ENCODE peak calls at places on chromosomes 7 and 10, in seven cellular contexts. A is coronary artery, N is esophagus squamous epithelium, F is left ventricle myocardium inferior, S is body of pancreas, L is prostate gland, P is upper lobe of right lung. Z is an unnamed sample.
A peak's percentile ranks its signal among the peaks of the same experiment; 100 is the strongest.

GRCh38 chr10:72044417-72045041 is 43.8 kb downstream of the SPOCK2 start:
- DNase-seq in N (no peak), L (peak; percentile 57), F (peak; percentile 42), P (no peak), S (peak; percentile 40), A (no peak), Z (peak; percentile 68)

GRCh38 chr7:141418087-141418486 is 133.1 kb upstream of the AGK start:
- DNase-seq in A (no peak), F (no peak), L (no peak), P (no peak), N (no peak), S (no peak), Z (no peak)

GRCh38 chr10:77649333-77650331 is 12.0 kb upstream of the KCNMA1 start:
- DNase-seq in P (no peak), A (peak; percentile 60), N (no peak), L (no peak), F (no peak), S (no peak), Z (no peak)

GRCh38 chr10:124509836-124510535 is 48.4 kb downstream of the LHPP start:
- DNase-seq in L (no peak), F (no peak), S (no peak), N (no peak), A (no peak), P (no peak), Z (no peak)

GRCh38 chr10:98460837-98461499 is 14.2 kb upstream of the HPS1 start:
- DNase-seq in F (no peak), L (no peak), N (no peak), A (no peak), P (no peak), S (peak; percentile 92), Z (peak; percentile 23)

GRCh38 chr7:43538404-43538771 is 44.5 kb upstream of the STK17A start:
- DNase-seq in P (no peak), A (no peak), S (no peak), N (no peak), L (no peak), F (no peak), Z (no peak)

GRCh38 chr10:125085281-125085680 is 75.1 kb downstream of the CTBP2 start:
- DNase-seq in A (no peak), F (no peak), L (no peak), P (peak; percentile 18), N (no peak), S (no peak), Z (no peak)

GRCh38 chr7:34207810-34208209 is 302.5 kb downstream of the BMPER start:
- DNase-seq in F (no peak), N (no peak), L (no peak), P (no peak), S (no peak), A (no peak), Z (no peak)

GRCh38 chr7:31782411-31782991 is 95.5 kb downstream of the PPP1R17 start:
- DNase-seq in F (no peak), P (no peak), N (no peak), L (no peak), A (no peak), S (peak; percentile 36), Z (no peak)

GRCh38 chr10:46282460-46283216 is 4.2 kb upstream of the ANTXRL start:
- DNase-seq in A (peak; percentile 90), P (peak; percentile 90), L (peak; percentile 80), S (peak; percentile 84), F (peak; percentile 85), N (no peak), Z (peak; percentile 35)

GRCh38 chr7:125445901-125446300 is 516.3 kb upstream of the POT1 start:
- DNase-seq in S (no peak), N (no peak), F (no peak), A (no peak), L (no peak), P (no peak), Z (no peak)

GRCh38 chr10:119595134-119595714 is 1.5 kb downstream of the TIAL1 start:
- DNase-seq in S (no peak), P (no peak), A (no peak), F (no peak), N (no peak), L (no peak), Z (no peak)

GRCh38 chr7:27188666-27189559 is 3.9 kb upstream of the HOXA11 start:
- DNase-seq in L (peak; percentile 71), S (no peak), A (peak; percentile 67), F (no peak), N (no peak), P (peak; percentile 67), Z (peak; percentile 78)

GRCh38 chr7:141511370-141512335 is 39.6 kb upstream of the AGK start:
- DNase-seq in F (no peak), A (no peak), P (peak; percentile 64), L (peak; percentile 11), S (peak; percentile 24), N (no peak), Z (no peak)

GRCh38 chr10:96236090-96236478 is 35.3 kb downstream of the BLNK start:
- DNase-seq in N (no peak), P (no peak), L (no peak), A (no peak), S (no peak), F (no peak), Z (no peak)

DNA sequence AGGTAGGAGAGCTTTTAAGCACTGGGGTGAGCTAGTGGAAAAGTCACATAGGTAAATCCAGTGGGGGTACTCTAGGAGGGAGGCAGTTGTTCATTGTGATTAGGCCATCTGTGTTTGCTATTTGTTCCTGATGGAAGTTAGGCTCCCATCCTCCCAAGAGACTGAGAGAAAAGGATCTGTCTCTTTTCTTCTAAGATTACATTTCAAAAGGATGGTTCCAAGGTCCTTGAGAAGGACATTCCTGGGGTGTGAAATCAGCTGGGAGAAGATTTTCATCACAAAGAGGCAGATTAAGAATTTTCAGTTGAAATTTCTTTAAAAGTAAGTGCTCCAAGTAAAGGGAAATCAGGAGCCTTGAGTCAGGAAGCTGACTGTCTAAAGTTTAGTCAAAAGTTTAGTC is 210.8 kb upstream of the CSTF2T start:
- DNase-seq in N (no peak), P (no peak), L (no peak), F (no peak), A (no peak), S (no peak), Z (no peak)
- H3K4me3 ChIP-seq in N (no peak overlapping the region), P (no peak overlapping the region), L (no peak overlapping the region), F (no peak overlapping the region), A (no peak overlapping the region), S (no peak overlapping the region), Z (no peak overlapping the region)

DNA sequence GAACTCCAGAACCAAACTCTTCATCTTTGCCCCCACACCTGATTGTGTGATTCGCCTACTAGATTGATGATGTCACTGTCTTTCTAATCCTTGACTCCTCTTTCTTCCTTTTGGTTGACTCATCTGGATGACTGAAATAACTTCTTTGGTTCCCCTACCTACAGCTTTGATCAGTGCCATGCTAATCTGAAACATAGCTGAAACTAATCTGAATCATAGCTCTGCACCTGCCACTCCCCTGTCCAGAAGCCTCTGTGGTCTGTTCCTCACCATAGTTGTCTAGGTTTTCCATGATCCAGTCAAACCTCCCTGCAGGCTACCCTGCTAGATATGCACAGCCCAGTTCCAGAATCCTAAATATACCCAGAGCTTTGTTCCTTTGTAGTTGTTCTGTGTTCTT is 51.9 kb downstream of the ZNF365 start:
- DNase-seq in L (no peak), P (no peak), S (no peak), N (no peak), A (no peak), F (no peak), Z (no peak)
- H3K27ac ChIP-seq in L (no peak overlapping the region), P (no peak overlapping the region), S (no peak overlapping the region), N (no peak overlapping the region), A (no peak overlapping the region), F (no peak overlapping the region), Z (no peak overlapping the region)

GRCh38 chr7:99385564-99385963 is 11.0 kb downstream of the ARPC1B start:
- DNase-seq in N (no peak), A (no peak), L (no peak), F (no peak), S (no peak), P (no peak), Z (no peak)

GRCh38 chr7:99384523-99384922 is 10.0 kb downstream of the ARPC1B start:
- DNase-seq in L (no peak), N (no peak), P (no peak), A (no peak), F (no peak), S (no peak), Z (no peak)

GRCh38 chr7:99383791-99384370 is 9.4 kb downstream of the ARPC1B start:
- DNase-seq in N (no peak), L (no peak), F (no peak), P (no peak), A (no peak), S (no peak), Z (no peak)

GRCh38 chr7:99387912-99388311 is 13.4 kb downstream of the ARPC1B start:
- DNase-seq in S (no peak), L (no peak), P (no peak), A (no peak), F (no peak), N (no peak), Z (no peak)

DNA sequence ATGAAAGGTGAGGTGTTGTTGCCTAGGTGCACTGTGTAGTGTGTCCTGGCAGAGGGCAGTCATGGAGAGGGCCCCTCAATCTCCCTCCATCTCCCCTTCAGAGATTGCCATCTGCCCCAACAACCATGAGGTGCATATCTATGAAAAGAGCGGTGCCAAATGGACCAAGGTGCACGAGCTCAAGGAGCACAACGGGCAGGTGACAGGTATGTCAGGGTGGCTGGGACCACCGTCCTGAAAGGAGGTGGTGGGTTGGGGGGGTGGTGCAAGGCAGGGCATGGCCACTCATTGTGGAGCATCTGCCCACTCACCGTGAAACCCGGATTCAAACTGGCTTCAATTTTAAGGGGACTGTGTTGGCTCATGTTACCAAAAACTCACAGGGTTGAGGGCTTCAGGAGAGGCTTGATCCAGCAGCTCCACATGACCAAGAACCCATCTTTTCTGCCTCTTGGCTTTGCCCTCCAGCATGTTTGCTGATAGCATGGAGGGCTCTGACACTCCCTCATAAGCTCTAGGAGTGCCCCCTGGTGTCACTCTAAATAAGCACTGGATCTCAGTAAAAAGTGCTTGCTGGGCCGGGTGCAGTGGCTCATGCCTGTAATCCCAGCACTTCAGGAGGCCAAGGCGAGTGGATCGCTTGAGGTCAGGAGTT is 12.2 kb downstream of the ARPC1B start:
- DNase-seq in N (no peak), L (no peak), A (no peak), F (no peak), S (no peak), P (no peak), Z (no peak)
- TF ChIP-seq CTCF in N (peak; percentile 20), L (no peak), A (no peak), F (peak; percentile 32), S (peak; percentile 19), P (no peak), Z (no peak)

GRCh38 chr10:120742373-120742772 is 108.8 kb upstream of the WDR11 start:
- DNase-seq in L (no peak), P (no peak), N (no peak), S (no peak), A (no peak), F (no peak), Z (no peak)

GRCh38 chr10:120741415-120741814 is 109.7 kb upstream of the WDR11 start:
- DNase-seq in P (no peak), S (no peak), A (no peak), N (no peak), L (peak; percentile 5), F (no peak), Z (no peak)

GRCh38 chr10:120749032-120749431 is 102.1 kb upstream of the WDR11 start:
- DNase-seq in N (no peak), F (no peak), L (no peak), P (no peak), A (no peak), S (no peak), Z (no peak)

GRCh38 chr10:120746016-120746755 is 105.0 kb upstream of the WDR11 start:
- DNase-seq in L (no peak), A (no peak), F (no peak), S (no peak), N (no peak), P (no peak), Z (no peak)

GRCh38 chr10:120744040-120744439 is 107.1 kb upstream of the WDR11 start:
- DNase-seq in L (no peak), N (no peak), S (peak; percentile 52), P (no peak), F (no peak), A (no peak), Z (no peak)
- H3K4me3 ChIP-seq in L (no peak overlapping the region), N (no peak overlapping the region), S (no peak overlapping the region), P (no peak overlapping the region), F (no peak overlapping the region), A (no peak overlapping the region), Z (no peak overlapping the region)

Z was measured in gastrocnemius medialis.